ENCODE peak calls at places on chromosomes 12 and 14, in five cellular contexts. C is K562, S is sigmoid colon, P is tibial nerve, Y is lower leg skin. W is an unnamed sample.

GRCh38 chr12:89873745-89874144 is 165.1 kb upstream of the ATP2B1 start:
- DNase-seq in C (no peak), S (no peak), P (no peak), Y (no peak), W (no peak)

GRCh38 chr12:10715491-10715890 is 7.6 kb downstream of the YBX3 start:
- DNase-seq in C (no peak), S (no peak), P (no peak), Y (no peak), W (no peak)

GRCh38 chr12:124495194-124495983 is 72.0 kb downstream of the NCOR2 start:
- DNase-seq in C (no peak), S (no peak), P (no peak), Y (no peak), W (no peak)

GRCh38 chr12:47317182-47317915 is 237.6 kb upstream of the AMIGO2 start:
- DNase-seq in C (no peak), S (no peak), P (no peak), Y (no peak), W (no peak)

GRCh38 chr12:27057543-27057942 is 24.8 kb downstream of the C12orf71 start:
- DNase-seq in C (no peak), S (no peak), P (no peak), Y (no peak), W (no peak)

GRCh38 chr12:127750076-127750840 is 516.7 kb upstream of the TMEM132C start:
- DNase-seq in C (no peak), S (no peak), P (no peak), Y (no peak), W (peak; percentile 5)

GRCh38 chr12:41108032-41108431 is 80.1 kb upstream of the PDZRN4 start:
- DNase-seq in C (no peak), S (peak; percentile 81), P (no peak), Y (no peak), W (no peak)

GRCh38 chr12:79549531-79550271 is 141.1 kb downstream of the PAWR start:
- DNase-seq in C (no peak), S (no peak), P (no peak), Y (no peak), W (no peak)

GRCh38 chr14:94123296-94123695 is 6.1 kb downstream of the IFI27L2 start:
- DNase-seq in C (no peak), S (peak; percentile 50), P (no peak), Y (peak; percentile 65), W (no peak)

GRCh38 chr12:47534695-47535094 is 171.1 kb downstream of the RPAP3 start:
- DNase-seq in C (no peak), S (no peak), P (no peak), Y (no peak), W (no peak)

GRCh38 chr14:64826845-64827244 is 52.9 kb downstream of the SPTB start:
- DNase-seq in C (no peak), S (no peak), P (no peak), Y (peak; percentile 50), W (peak; percentile 53)

GRCh38 chr12:91921555-91921954 is 224.1 kb downstream of the BTG1 start:
- DNase-seq in C (no peak), S (no peak), P (no peak), Y (no peak), W (no peak)

GRCh38 chr14:23675906-23676305 is 39.7 kb downstream of the DHRS2 start:
- DNase-seq in C (no peak), S (no peak), P (no peak), Y (no peak), W (no peak)

GRCh38 chr14:23577004-23577681 is 1.4 kb downstream of the JPH4 start:
- DNase-seq in C (no peak), S (peak; percentile 63), P (no peak), Y (peak; percentile 85), W (no peak)

GRCh38 chr12:28925726-28926376 is 223.2 kb upstream of the FAR2 start:
- DNase-seq in C (no peak), S (peak; percentile 78), P (no peak), Y (no peak), W (no peak)

GRCh38 chr14:72515779-72516770 is 377.8 kb downstream of the DPF3 start:
- DNase-seq in C (no peak), S (no peak), P (no peak), Y (peak; percentile 84), W (no peak)

GRCh38 chr14:20409226-20409625 is 4.1 kb downstream of the TEP1 start:
- DNase-seq in C (no peak), S (no peak), P (no peak), Y (no peak), W (no peak)

GRCh38 chr12:109773384-109774011 is 59.7 kb downstream of the TRPV4 start:
- DNase-seq in C (no peak), S (peak; percentile 56), P (no peak), Y (peak; percentile 82), W (peak; percentile 38)

GRCh38 chr12:89185181-89185580 is 167.1 kb downstream of the DUSP6 start:
- DNase-seq in C (no peak), S (no peak), P (no peak), Y (no peak), W (no peak)

GRCh38 chr14:50961606-50962259 is 17.4 kb upstream of the PYGL start:
- DNase-seq in C (no peak), S (no peak), P (no peak), Y (no peak), W (no peak)

GRCh38 chr14:56340921-56341320 is 222.7 kb downstream of the PELI2 start:
- DNase-seq in C (no peak), S (no peak), P (no peak), Y (no peak), W (no peak)

GRCh38 chr12:71107976-71108749 is 49.6 kb downstream of the TSPAN8 start:
- DNase-seq in C (no peak), S (no peak), P (no peak), Y (no peak), W (no peak)

GRCh38 chr12:56120158-56120846 is 2.2 kb downstream of the ZC3H10 start:
- DNase-seq in C (peak; percentile 44), S (no peak), P (no peak), Y (no peak), W (no peak)

GRCh38 chr12:56118688-56119045 is 601 bp downstream of the ZC3H10 start:
- DNase-seq in C (no peak), S (no peak), P (no peak), Y (no peak), W (no peak)

GRCh38 chr12:56119361-56119796 is 1.3 kb downstream of the ZC3H10 start:
- DNase-seq in C (peak; percentile 79), S (peak; percentile 94), P (no peak), Y (no peak), W (peak; percentile 90)

GRCh38 chr12:56116267-56117081 is at the start of gene RPL41:
- DNase-seq in C (peak; percentile 85), S (peak; percentile 98), P (peak; percentile 94), Y (peak; percentile 99), W (peak; percentile 98)

DNA sequence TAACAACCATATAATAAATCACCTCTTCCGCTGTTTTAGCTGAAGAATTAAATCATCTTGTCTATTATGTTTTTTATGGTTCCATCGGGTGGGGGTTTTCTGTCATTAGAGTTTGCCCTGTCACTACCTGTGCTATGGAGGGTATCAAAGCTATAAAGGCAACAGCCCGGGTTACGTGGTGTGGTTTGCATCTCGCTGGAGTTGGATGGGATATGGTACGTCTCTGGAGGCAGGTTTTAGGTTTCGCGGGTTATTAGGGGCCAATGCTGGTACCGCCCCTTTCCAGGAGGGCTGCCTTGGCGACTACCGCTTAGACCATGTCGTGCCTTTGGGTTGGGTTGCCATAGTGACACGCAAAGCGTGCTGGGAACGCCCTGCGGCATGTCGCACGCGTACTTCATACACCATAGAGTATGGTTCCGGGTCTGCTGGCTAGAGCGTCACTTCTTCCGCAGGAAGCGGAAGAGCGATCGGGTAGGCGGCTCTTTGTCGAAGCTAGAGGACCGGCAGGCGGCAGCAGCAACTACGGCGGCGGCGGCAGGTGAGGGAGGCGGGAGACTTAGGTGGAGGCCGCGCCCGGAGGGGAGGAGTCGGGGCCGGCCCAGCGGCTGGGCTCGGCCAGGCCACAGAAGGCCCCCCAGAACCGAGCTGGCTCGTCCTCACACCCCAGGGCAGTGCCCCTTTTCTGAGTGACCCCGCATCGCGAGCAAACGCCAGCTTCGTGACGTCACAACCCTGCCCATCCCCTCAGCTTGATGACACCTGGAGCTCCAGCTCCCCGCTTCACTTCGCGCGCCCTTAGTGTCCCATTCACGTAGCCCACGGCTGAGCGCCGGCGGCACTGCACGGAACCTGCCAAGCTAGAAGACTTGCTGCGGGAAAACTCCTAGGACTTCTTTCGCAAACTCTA is at the start of gene ZC3H10:
- DNase-seq in C (peak; percentile 87), S (peak; percentile 99), P (peak; percentile 95), Y (peak; percentile 100), W (peak; percentile 100)
- TF ChIP-seq POLR2A in C (peak; percentile 99), S (peak; percentile 88), P (peak; percentile 85), Y (no peak), W (peak; percentile 96)

GRCh38 chr12:55719371-55719770 is 822 bp upstream of the RDH5 start:
- DNase-seq in C (no peak), S (no peak), P (no peak), Y (no peak), W (no peak)

GRCh38 chr12:55722948-55723347 is 2.8 kb downstream of the RDH5 start:
- DNase-seq in C (no peak), S (peak; percentile 66), P (no peak), Y (no peak), W (no peak)

GRCh38 chr12:55721601-55722213 is 1.5 kb downstream of the RDH5 start:
- DNase-seq in C (no peak), S (no peak), P (no peak), Y (no peak), W (no peak)

GRCh38 chr12:55720071-55720564 is at the start of gene RDH5:
- DNase-seq in C (no peak), S (peak; percentile 93), P (no peak), Y (no peak), W (no peak)

DNA sequence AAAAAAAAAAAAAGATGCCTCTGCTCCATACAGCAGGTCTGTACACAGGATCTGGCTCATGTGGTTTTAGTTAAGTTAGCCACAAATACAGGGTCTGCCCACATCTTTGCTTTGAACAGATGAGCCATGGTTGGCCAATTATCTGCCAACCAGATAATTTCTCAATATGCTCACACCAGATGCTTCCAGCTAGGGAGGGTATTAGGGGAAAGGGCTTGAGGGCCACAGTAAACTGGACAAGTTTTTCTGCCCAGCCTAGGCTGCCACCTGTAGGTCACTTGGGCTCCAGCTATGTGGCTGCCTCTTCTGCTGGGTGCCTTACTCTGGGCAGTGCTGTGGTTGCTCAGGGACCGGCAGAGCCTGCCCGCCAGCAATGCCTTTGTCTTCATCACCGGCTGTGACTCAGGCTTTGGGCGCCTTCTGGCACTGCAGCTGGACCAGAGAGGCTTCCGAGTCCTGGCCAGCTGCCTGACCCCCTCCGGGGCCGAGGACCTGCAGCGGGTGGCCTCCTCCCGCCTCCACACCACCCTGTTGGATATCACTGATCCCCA is 776 bp downstream of the RDH5 start:
- DNase-seq in C (no peak), S (peak; percentile 95), P (peak; percentile 33), Y (peak; percentile 93), W (peak; percentile 24)
- TF ChIP-seq POLR2A in C (no peak), S (no peak), P (no peak), Y (no peak), W (peak; percentile 19)

GRCh38 chr12:57546438-57547365 is at the start of gene DCTN2:
- DNase-seq in C (peak; percentile 93), S (peak; percentile 99), P (peak; percentile 94), Y (peak; percentile 99), W (peak; percentile 99)
- TF ChIP-seq POLR2A in C (peak; percentile 79), S (no peak), P (no peak), Y (no peak), W (peak; percentile 69)

DNA sequence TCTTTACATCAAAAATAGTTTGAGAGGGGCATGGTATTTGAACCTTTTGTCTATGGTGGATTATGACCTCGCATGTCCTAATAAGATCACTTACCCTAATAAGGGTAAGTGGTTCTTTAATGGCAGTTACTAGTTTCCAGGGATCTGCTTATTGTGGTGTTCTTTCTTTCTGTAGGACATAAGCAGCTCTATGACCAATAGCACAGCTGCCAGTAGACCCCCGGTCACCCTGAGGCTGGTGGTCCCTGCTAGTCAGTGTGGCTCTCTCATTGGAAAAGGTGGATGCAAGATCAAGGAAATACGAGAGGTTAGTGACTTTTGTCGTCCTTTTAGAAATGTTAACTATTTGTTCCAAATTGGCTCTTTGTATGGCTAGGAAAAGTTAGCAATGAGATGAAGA is 7.2 kb downstream of the PCBP2 start:
- DNase-seq in C (no peak), S (no peak), P (no peak), Y (no peak), W (no peak)
- TF ChIP-seq POLR2A in C (no peak), S (no peak), P (no peak), Y (no peak), W (no peak)